ENCODE peak calls at places on chromosomes 4 and X, in nine cellular contexts. T is AG09309; H is bronchial epithelial cell; Z is tibial artery; L is Calu3; Q is CD8-positive, alpha-beta T cell; I is CD4-positive, alpha-beta T cell; C is GM12865; X is WERI-Rb-1. A is an unnamed sample.

GRCh38 chr4:75512336-75513211 is 1.6 kb downstream of the RCHY1 start:
- DNase-seq in T (no peak), H (peak; percentile 18), Z (no peak), L (no peak), Q (no peak), I (no peak), C (peak; percentile 64), X (no peak), A (no peak)

GRCh38 chr4:28709821-28710330 is 1849.2 kb downstream of the STIM2 start:
- DNase-seq in T (no peak), H (no peak), Z (no peak), L (no peak), Q (no peak), I (no peak), C (no peak), X (no peak), A (no peak)

GRCh38 chr4:141614878-141615586 is 21.4 kb upstream of the IL15 start:
- DNase-seq in T (no peak), H (no peak), Z (no peak), L (no peak), Q (no peak), I (no peak), C (peak; percentile 6), X (no peak), A (no peak)

GRCh38 chr4:61918507-61919462 is 718.7 kb downstream of the ADGRL3 start:
- DNase-seq in T (no peak), H (no peak), Z (no peak), L (no peak), Q (no peak), I (no peak), C (no peak), X (no peak), A (no peak)

GRCh38 chr4:119106036-119107000 is 29.3 kb upstream of the MYOZ2 start:
- DNase-seq in T (no peak), H (peak; percentile 76), Z (no peak), L (no peak), Q (no peak), I (no peak), C (no peak), X (no peak), A (no peak)

GRCh38 chr4:13588954-13589353 is 38.6 kb downstream of the BOD1L1 start:
- DNase-seq in T (no peak), H (no peak), Z (no peak), L (no peak), Q (no peak), I (no peak), C (no peak), X (no peak), A (no peak)

GRCh38 chrX:117972681-117973080 is 143.9 kb downstream of the KLHL13 start:
- DNase-seq in T (no peak), H (no peak), Z (no peak), L (no peak), Q (no peak), I (no peak), C (no peak), X (no peak), A (no peak)

GRCh38 chr4:95213361-95213760 is 335.4 kb downstream of the UNC5C start:
- DNase-seq in T (no peak), H (no peak), Z (no peak), L (no peak), Q (no peak), I (no peak), C (no peak), X (no peak), A (no peak)

GRCh38 chr4:92477309-92477708 is 173.5 kb downstream of the GRID2 start:
- DNase-seq in T (no peak), H (peak; percentile 3), Z (no peak), L (no peak), Q (no peak), I (no peak), C (no peak), X (no peak), A (no peak)

GRCh38 chr4:102427599-102427998 is 73.6 kb upstream of the NFKB1 start:
- DNase-seq in T (no peak), H (no peak), Z (no peak), L (no peak), Q (no peak), I (no peak), C (no peak), X (no peak), A (no peak)

GRCh38 chrX:118823263-118824172 is at the start of gene ZCCHC12:
- DNase-seq in T (no peak), H (peak; percentile 5), Z (no peak), L (peak; percentile 41), Q (no peak), I (peak; percentile 30), C (peak; percentile 7), X (peak; percentile 71), A (no peak)

GRCh38 chrX:155864655-155865054 is 16.5 kb upstream of the VAMP7 start:
- DNase-seq in T (no peak), H (no peak), Z (no peak), L (no peak), Q (no peak), I (no peak), C (no peak), X (no peak), A (no peak)

GRCh38 chrX:20374866-20375530 is 108.3 kb upstream of the RPS6KA3 start:
- DNase-seq in T (no peak), H (peak; percentile 54), Z (no peak), L (no peak), Q (no peak), I (no peak), C (peak; percentile 3), X (no peak), A (no peak)

GRCh38 chrX:14660970-14661369 is 131.6 kb downstream of the GLRA2 start:
- DNase-seq in T (no peak), H (no peak), Z (no peak), L (no peak), Q (no peak), I (no peak), C (no peak), X (no peak), A (no peak)

GRCh38 chrX:153537526-153538295 is 20.3 kb downstream of the ATP2B3 start:
- DNase-seq in T (no peak), H (no peak), Z (no peak), L (no peak), Q (no peak), I (no peak), C (no peak), X (peak; percentile 43), A (no peak)

GRCh38 chrX:132490086-132490419 is 1.2 kb upstream of the MBNL3 start:
- DNase-seq in T (no peak), H (no peak), Z (no peak), L (no peak), Q (no peak), I (no peak), C (no peak), X (peak; percentile 9), A (no peak)
- TF ChIP-seq CTCF in T (no peak), H (no peak), Z (no peak), L (no peak), Q (no peak), I (no peak), C (no peak), X (no peak), A (no peak)

GRCh38 chrX:63765692-63766091 is 19.3 kb downstream of the ARHGEF9 start:
- DNase-seq in T (no peak), H (no peak), Z (no peak), L (no peak), Q (no peak), I (no peak), C (no peak), X (no peak), A (no peak)

GRCh38 chrX:63755892-63756291 is 29.1 kb downstream of the ARHGEF9 start:
- DNase-seq in T (no peak), H (no peak), Z (no peak), L (no peak), Q (no peak), I (no peak), C (peak; percentile 57), X (no peak), A (no peak)

GRCh38 chrX:63764946-63765345 is 20.1 kb downstream of the ARHGEF9 start:
- DNase-seq in T (no peak), H (peak; percentile 76), Z (no peak), L (no peak), Q (no peak), I (no peak), C (no peak), X (no peak), A (no peak)

DNA sequence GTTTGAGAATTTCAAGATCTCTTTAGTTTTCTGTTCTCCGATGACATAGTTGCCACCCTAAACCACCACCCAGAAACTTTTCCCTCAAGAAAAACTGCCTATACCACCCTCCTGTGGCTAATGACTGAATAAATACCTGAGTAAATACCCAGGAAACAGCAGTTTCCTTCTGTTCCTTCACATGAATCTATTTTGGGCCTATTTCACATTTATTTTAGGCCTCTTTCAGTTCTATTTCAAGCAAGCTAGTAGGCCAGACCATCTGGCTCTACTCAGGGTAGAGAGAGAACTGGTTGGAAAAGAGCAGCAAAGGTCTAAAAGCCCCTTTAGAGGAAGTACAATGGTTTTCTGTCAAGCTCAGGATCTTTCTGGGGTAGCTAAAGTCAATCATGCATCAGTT is 23.4 kb downstream of the ARHGEF9 start:
- DNase-seq in T (no peak), H (no peak), Z (no peak), L (no peak), Q (no peak), I (no peak), C (peak; percentile 61), X (no peak), A (no peak)
- TF ChIP-seq CTCF in T (no peak), H (no peak), Z (peak; percentile 23), L (no peak), Q (peak; percentile 24), I (no peak), C (peak; percentile 5), X (no peak), A (no peak)

GRCh38 chr4:81085291-81085690 is 54.8 kb downstream of the BMP3 start:
- DNase-seq in T (no peak), H (peak; percentile 27), Z (no peak), L (no peak), Q (no peak), I (no peak), C (no peak), X (no peak), A (no peak)

GRCh38 chr4:81081156-81081555 is 50.6 kb downstream of the BMP3 start:
- DNase-seq in T (no peak), H (no peak), Z (no peak), L (no peak), Q (no peak), I (no peak), C (no peak), X (no peak), A (no peak)

GRCh38 chr4:81085979-81086378 is 55.5 kb downstream of the BMP3 start:
- DNase-seq in T (no peak), H (peak; percentile 4), Z (no peak), L (no peak), Q (no peak), I (no peak), C (no peak), X (no peak), A (no peak)

GRCh38 chr4:81084624-81085023 is 54.1 kb downstream of the BMP3 start:
- DNase-seq in T (no peak), H (no peak), Z (no peak), L (no peak), Q (no peak), I (no peak), C (no peak), X (no peak), A (no peak)

GRCh38 chr4:81084029-81084428 is 53.5 kb downstream of the BMP3 start:
- DNase-seq in T (peak; percentile 57), H (peak; percentile 82), Z (no peak), L (no peak), Q (no peak), I (no peak), C (no peak), X (no peak), A (no peak)
- TF ChIP-seq CTCF in T (peak; percentile 72), H (peak; percentile 91), Z (no peak), L (no peak), Q (no peak), I (no peak), C (no peak), X (peak; percentile 29), A (peak; percentile 6)

GRCh38 chr4:114659386-114660008 is 60.9 kb downstream of the UGT8 start:
- DNase-seq in T (peak; percentile 28), H (peak; percentile 77), Z (no peak), L (peak; percentile 63), Q (no peak), I (peak; percentile 1), C (peak; percentile 86), X (peak; percentile 82), A (peak; percentile 1)
- TF ChIP-seq CTCF in T (peak; percentile 90), H (peak; percentile 85), Z (peak; percentile 53), L (peak; percentile 68), Q (no peak), I (peak; percentile 65), C (peak; percentile 86), X (peak; percentile 93), A (peak; percentile 84)

A was measured in AG04449.